ENCODE peak calls at places on chromosomes 4 and X, in four cellular contexts. B is suprapubic skin, L is GM23338, O is HCT116. R is an unnamed sample.

GRCh38 chr4:109429545-109429944 is 4.1 kb upstream of the SEC24B start:
- DNase-seq in B (no peak), L (no peak), O (no peak), R (no peak)

GRCh38 chrX:150913511-150913910 is 15.0 kb upstream of the CD99L2 start:
- DNase-seq in B (no peak), L (no peak), O (no peak), R (no peak)

GRCh38 chrX:4935846-4936245 is 1222.4 kb upstream of the PRKX start:
- DNase-seq in B (no peak), L (no peak), O (no peak), R (peak)

GRCh38 chr4:81905966-81906365 is 434.3 kb upstream of the RASGEF1B start:
- DNase-seq in B (no peak), L (no peak), O (no peak), R (no peak)

GRCh38 chrX:66919280-66919832 is 280.5 kb upstream of the EDA2R start:
- DNase-seq in B (no peak), L (no peak), O (no peak), R (no peak)

GRCh38 chrX:102934624-102935023 is 2.4 kb upstream of the RAB40AL start:
- DNase-seq in B (no peak), L (peak), O (no peak), R (no peak)

GRCh38 chr4:144374065-144374464 is 233.5 kb upstream of the GYPA start:
- DNase-seq in B (no peak), L (peak), O (no peak), R (no peak)

GRCh38 chr4:74527049-74527448 is 82.1 kb downstream of the AREG start:
- DNase-seq in B (no peak), L (no peak), O (no peak), R (no peak)

GRCh38 chrX:37370499-37371141 is 21.5 kb downstream of the PRRG1 start:
- DNase-seq in B (no peak), L (no peak), O (no peak), R (no peak)

GRCh38 chr4:156505341-156505955 is 466.2 kb downstream of the PDGFC start:
- DNase-seq in B (no peak), L (peak), O (no peak), R (no peak)

GRCh38 chr4:16224669-16225068 is 1.6 kb downstream of the TAPT1 start:
- DNase-seq in B (no peak), L (no peak), O (no peak), R (no peak)

GRCh38 chr4:180164799-180165198 is 2078.4 kb upstream of the TENM3 start:
- DNase-seq in B (no peak), L (no peak), O (no peak), R (no peak)

GRCh38 chr4:20764353-20764752 is 64.1 kb downstream of the PACRGL start:
- DNase-seq in B (no peak), L (no peak), O (no peak), R (no peak)

GRCh38 chr4:138673053-138673452 is 342.5 kb upstream of the NOCT start:
- DNase-seq in B (no peak), L (no peak), O (no peak), R (no peak)

GRCh38 chr4:88219099-88219498 is 60.7 kb upstream of the ABCG2 start:
- DNase-seq in B (no peak), L (peak), O (peak), R (peak)

DNA sequence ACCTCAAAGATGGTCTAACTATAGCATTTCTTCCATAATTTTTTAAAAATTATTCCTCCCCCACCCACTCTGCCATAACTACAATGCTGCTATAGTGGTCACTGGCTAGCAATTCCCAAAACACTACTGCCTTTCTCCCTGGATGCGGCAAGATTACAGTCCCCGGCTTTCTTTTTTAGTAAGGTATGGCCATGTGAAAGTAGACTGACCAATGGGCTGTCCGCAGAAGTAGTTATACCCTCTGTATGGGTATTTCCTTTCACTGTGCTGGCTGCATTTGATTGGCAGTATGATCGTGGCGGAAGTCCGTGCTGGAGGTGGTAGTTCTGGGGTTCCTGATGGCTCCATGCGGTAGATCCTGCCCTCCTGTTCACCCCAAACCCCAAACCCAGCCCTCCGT is 166.0 kb downstream of the FBXO8 start:
- DNase-seq in B (no peak), L (no peak), O (no peak), R (no peak)
- TF ChIP-seq POLR2AphosphoS5 in B (no peak), L (no peak), O (no peak), R (no peak)

GRCh38 chrX:85114171-85114570 is 110.5 kb downstream of the APOOL start:
- DNase-seq in B (no peak), L (no peak), O (no peak), R (no peak)
- TF ChIP-seq CTCF in B (no peak), L (no peak), O (no peak), R (no peak)

DNA sequence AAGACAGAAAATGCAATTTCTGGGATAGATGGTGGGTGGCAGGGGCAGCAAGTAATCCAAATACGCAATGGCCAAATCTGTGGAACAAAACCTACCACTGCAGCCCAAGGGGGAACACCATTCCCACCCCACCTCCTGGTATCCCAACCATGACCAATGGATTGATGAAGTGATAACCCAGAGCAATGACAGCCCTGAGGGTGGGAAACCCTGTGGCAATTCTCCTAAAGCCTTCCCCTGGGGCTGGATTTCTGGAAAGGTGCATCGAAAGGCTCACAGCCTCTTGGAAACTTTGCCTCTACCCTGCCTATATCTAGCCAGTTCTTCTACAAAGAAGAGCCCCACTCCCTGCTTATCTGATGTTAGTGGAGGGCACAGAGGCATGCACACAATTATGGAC is 59.9 kb upstream of the TXK start:
- DNase-seq in B (no peak), L (no peak), O (no peak), R (no peak)
- TF ChIP-seq POLR2AphosphoS5 in B (no peak), L (no peak), O (no peak), R (no peak)

GRCh38 chr4:168867128-168867527 is 142.9 kb downstream of the CBR4 start:
- DNase-seq in B (no peak), L (no peak), O (no peak), R (no peak)
- TF ChIP-seq CTCF in B (no peak), L (no peak), O (no peak), R (no peak)

GRCh38 chr4:95264843-95265242 is 283.9 kb downstream of the UNC5C start:
- DNase-seq in B (no peak), L (peak), O (no peak), R (no peak)

GRCh38 chr4:95268819-95269565 is 279.8 kb downstream of the UNC5C start:
- DNase-seq in B (no peak), L (no peak), O (no peak), R (no peak)

GRCh38 chr4:95265814-95266740 is 282.7 kb downstream of the UNC5C start:
- DNase-seq in B (no peak), L (no peak), O (no peak), R (no peak)

GRCh38 chr4:95263960-95264359 is 284.8 kb downstream of the UNC5C start:
- DNase-seq in B (no peak), L (no peak), O (no peak), R (no peak)

GRCh38 chr4:95267081-95267480 is 281.7 kb downstream of the UNC5C start:
- DNase-seq in B (no peak), L (no peak), O (no peak), R (no peak)
- TF ChIP-seq POLR2AphosphoS5 in B (no peak), L (no peak), O (no peak), R (no peak)

GRCh38 chrX:129346574-129346973 is 176.7 kb downstream of the SMARCA1 start:
- DNase-seq in B (no peak), L (no peak), O (no peak), R (no peak)

DNA sequence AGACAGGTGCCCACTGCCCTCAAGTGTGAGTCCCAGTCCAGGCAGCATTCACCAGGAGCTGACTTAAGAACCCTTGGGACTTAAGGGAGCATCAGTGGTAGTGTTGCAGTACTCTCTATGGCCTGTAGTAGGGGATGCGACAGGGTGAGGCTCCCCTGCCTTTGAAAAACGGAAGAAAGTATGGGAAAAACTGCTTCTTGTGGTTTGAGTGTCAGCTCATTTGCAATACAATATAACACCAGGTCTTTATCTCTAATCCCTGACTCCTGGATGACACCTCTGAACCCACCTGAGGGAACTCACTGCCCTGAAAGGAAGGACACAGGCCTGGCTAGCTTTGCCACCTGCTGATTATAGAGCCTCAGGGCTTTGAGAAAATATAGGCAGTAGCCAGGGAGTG is 176.0 kb downstream of the SMARCA1 start:
- DNase-seq in B (no peak), L (peak), O (peak), R (no peak)
- TF ChIP-seq CTCF in B (no peak), L (peak), O (no peak), R (peak)

R was measured in HL-60.